ENCODE peak calls at places on chromosome 14, in seven cellular contexts. A, G, V, K, F, J and L are unnamed samples. For H3K27me3, the result is how much of the 10 kb centered on the place peaks cover.

GRCh38 chr14:90675399-90675798 is 140.8 kb downstream of the TTC7B start:
- DNase-seq in V (peak), K (peak), J (no peak), F (no peak), A (peak), G (peak), L (no peak)

GRCh38 chr14:36807727-36808126 is 146.1 kb downstream of the PAX9 start:
- DNase-seq in A (no peak), G (no peak), K (no peak), J (no peak), V (no peak), F (no peak), L (no peak)

GRCh38 chr14:69868363-69868963 is 10.8 kb upstream of the SMOC1 start:
- DNase-seq in K (no peak), V (no peak), F (no peak), G (no peak), J (no peak), A (no peak), L (no peak)

GRCh38 chr14:68182492-68182891 is 362.9 kb downstream of the RAD51B start:
- DNase-seq in V (no peak), F (no peak), K (no peak), G (no peak), J (no peak), A (no peak), L (no peak)

GRCh38 chr14:102461490-102462317 is 47.9 kb downstream of the ANKRD9 start:
- DNase-seq in A (peak), G (no peak), V (no peak), K (no peak), J (no peak), F (no peak), L (no peak)

GRCh38 chr14:29321646-29322045 is 555.1 kb downstream of the FOXG1 start:
- DNase-seq in F (no peak), J (no peak), V (peak), K (no peak), A (no peak), G (no peak), L (no peak)

GRCh38 chr14:65832431-65833253 is 420.1 kb downstream of the FUT8 start:
- DNase-seq in V (peak), F (no peak), J (no peak), A (no peak), K (peak), G (no peak), L (no peak)

GRCh38 chr14:106872619-106873446 is 1346.5 kb downstream of the TMEM121 start:
- DNase-seq in V (no peak), J (peak), G (peak), A (no peak), F (peak), K (peak), L (peak)

GRCh38 chr14:32038876-32039275 is 38.2 kb upstream of the ARHGAP5 start:
- DNase-seq in G (no peak), A (no peak), V (peak), J (no peak), K (no peak), F (no peak), L (no peak)

GRCh38 chr14:102947321-102948103 is 25.0 kb downstream of the AMN start:
- DNase-seq in A (no peak), J (no peak), V (no peak), G (no peak), F (no peak), K (no peak), L (no peak)

GRCh38 chr14:101819251-101819990 is 57.9 kb downstream of the PPP2R5C start:
- DNase-seq in K (no peak), J (no peak), A (no peak), G (no peak), F (no peak), V (no peak), L (no peak)

GRCh38 chr14:35331605-35332516 is 39.7 kb downstream of the PSMA6 start:
- DNase-seq in J (peak), G (no peak), A (no peak), K (no peak), V (peak), F (no peak), L (no peak)

GRCh38 chr14:102665665-102666064 is 73.2 kb downstream of the RCOR1 start:
- DNase-seq in V (no peak), F (no peak), A (no peak), G (no peak), J (no peak), K (no peak), L (no peak)

GRCh38 chr14:33847066-33847465 is 103.8 kb downstream of the EGLN3 start:
- DNase-seq in G (no peak), K (no peak), V (no peak), A (no peak), J (no peak), F (no peak), L (no peak)

GRCh38 chr14:64628940-64629403 is 75.3 kb upstream of the PLEKHG3 start:
- DNase-seq in G (no peak), A (no peak), F (peak), K (no peak), V (peak), J (no peak), L (no peak)

GRCh38 chr14:70955543-70956480 is 48.6 kb downstream of the PCNX1 start:
- DNase-seq in G (no peak), V (peak), F (no peak), K (no peak), J (no peak), A (no peak), L (no peak)

GRCh38 chr14:82755476-82755875 is 1221.8 kb upstream of the SEL1L start:
- DNase-seq in F (no peak), A (no peak), G (no peak), J (no peak), K (no peak), V (no peak), L (no peak)

GRCh38 chr14:82757775-82758174 is 1224.1 kb upstream of the SEL1L start:
- DNase-seq in F (no peak), V (no peak), K (no peak), G (no peak), J (no peak), A (no peak), L (no peak)

GRCh38 chr14:82759691-82760090 is 1226.0 kb upstream of the SEL1L start:
- DNase-seq in A (no peak), J (no peak), F (no peak), G (no peak), K (no peak), V (no peak), L (no peak)

GRCh38 chr14:82755923-82756322 is 1222.3 kb upstream of the SEL1L start:
- DNase-seq in F (no peak), J (no peak), V (no peak), A (no peak), K (no peak), G (no peak), L (no peak)
- H3K27me3 ChIP-seq in F (under half), J (under half), V (under half), A (under half), K (under half), G (under half), L (under half)

GRCh38 chr14:49944501-49944900 is 51.6 kb downstream of the ARF6 start:
- DNase-seq in J (no peak), V (no peak), F (no peak), K (no peak), G (no peak), A (no peak), L (no peak)
- TF ChIP-seq POLR2A in J (no peak), V (no peak), F (no peak), K (no peak), G (no peak), A (no peak), L (no peak)

DNA sequence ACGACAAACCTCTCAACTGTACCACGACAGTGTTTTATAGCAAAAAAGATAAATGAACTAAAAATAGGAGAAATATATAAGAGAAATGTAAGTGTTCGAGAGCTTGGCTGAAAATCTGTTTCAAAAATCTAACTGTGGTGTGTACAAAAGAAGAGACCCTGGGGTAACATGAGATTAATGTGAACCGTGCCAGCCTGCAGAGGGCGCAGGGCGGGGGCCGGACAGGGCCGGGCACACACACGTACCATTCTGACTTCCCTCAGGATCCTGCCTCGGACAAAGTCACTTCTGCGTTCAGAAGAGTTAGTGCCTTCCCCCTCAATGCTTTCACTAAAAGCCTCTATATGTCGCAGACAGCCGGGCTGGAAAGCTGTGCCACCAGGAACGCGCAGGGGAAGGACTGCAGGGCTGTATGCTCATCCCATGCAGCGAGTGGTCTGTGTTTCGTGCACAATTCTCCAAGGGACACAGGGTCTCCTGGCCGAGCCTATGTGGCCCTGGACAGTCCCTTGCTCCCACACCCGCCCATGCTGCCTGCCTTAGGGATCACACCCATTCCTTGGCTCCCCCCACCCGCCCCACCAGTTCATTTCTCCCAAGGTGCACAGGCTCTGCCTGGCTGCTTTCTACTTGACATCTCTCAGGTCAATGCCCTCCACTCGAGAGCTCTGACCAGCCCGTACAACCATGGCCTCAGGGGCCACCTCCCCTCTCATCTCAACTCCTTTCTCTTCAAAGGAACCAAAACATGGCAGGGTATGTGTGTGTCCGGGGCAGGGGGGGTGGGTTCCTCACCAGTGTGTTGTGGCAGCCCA is 8.5 kb downstream of the CDCA4 start:
- DNase-seq in V (no peak), K (no peak), A (no peak), G (no peak), F (no peak), J (peak), L (no peak)
- TF ChIP-seq CTCF in V (peak), K (no peak), A (no peak), G (peak), F (no peak), J (peak), L (no peak)

GRCh38 chr14:99736600-99737371 is 52.7 kb downstream of the CYP46A1 start:
- DNase-seq in J (no peak), A (no peak), G (peak), F (no peak), V (no peak), K (no peak), L (no peak)
- H3K27me3 ChIP-seq in J (under half), A (under half), G (under half), F (under half), V (under half), K (under half), L (under half)